ENCODE peak calls at places on chromosomes 16 and 17, in four cellular contexts. X is IMR-90, H is nucleus accumbens, T is endodermal cell. Q is an unnamed sample.

GRCh38 chr16:84144301-84144858 is 597 bp downstream of the HSDL1 start:
- DNase-seq in T (peak; percentile 76), X (peak; percentile 5), H (peak; percentile 47), Q (peak; percentile 9)

GRCh38 chr17:27526603-27527002 is 70.4 kb downstream of the KSR1 start:
- DNase-seq in H (peak; percentile 24), X (peak; percentile 61), T (peak; percentile 83), Q (peak; percentile 51)

GRCh38 chr16:10039220-10040096 is 142.8 kb downstream of the GRIN2A start:
- DNase-seq in H (peak; percentile 62), X (no peak), T (peak; percentile 79), Q (no peak)

GRCh38 chr17:83080641-83081560 is 1.5 kb downstream of the METRNL start:
- DNase-seq in H (peak; percentile 18), X (peak; percentile 24), T (peak; percentile 73), Q (peak; percentile 22)

GRCh38 chr17:75785770-75786538 is 1.3 kb downstream of the UNK start:
- DNase-seq in X (peak; percentile 68), T (no peak), H (no peak), Q (peak; percentile 74)

GRCh38 chr17:57794841-57795240 is 49.7 kb upstream of the CCDC182 start:
- DNase-seq in H (no peak), T (no peak), X (no peak), Q (no peak)

GRCh38 chr17:1030684-1031557 is 34.0 kb downstream of the TIMM22 start:
- DNase-seq in X (no peak), T (no peak), H (peak; percentile 39), Q (peak; percentile 22)

GRCh38 chr17:1467898-1468492 is 12.0 kb upstream of the CRK start:
- DNase-seq in H (no peak), T (no peak), X (no peak), Q (peak; percentile 87)

GRCh38 chr17:44258811-44259351 is 9.1 kb downstream of the SLC4A1 start:
- DNase-seq in X (no peak), T (no peak), H (no peak), Q (no peak)

GRCh38 chr17:8056976-8057625 is 18.2 kb downstream of the ALOX15B start:
- DNase-seq in H (no peak), T (peak; percentile 44), X (no peak), Q (no peak)

GRCh38 chr17:73549841-73550430 is 94.3 kb downstream of the SDK2 start:
- DNase-seq in T (no peak), X (no peak), H (no peak), Q (no peak)

GRCh38 chr17:35167666-35168065 is 20.0 kb downstream of the UNC45B start:
- DNase-seq in T (no peak), H (no peak), X (peak; percentile 62), Q (no peak)

GRCh38 chr17:231966-232807 is 50.7 kb upstream of the DOC2B start:
- DNase-seq in T (no peak), H (no peak), X (no peak), Q (no peak)

GRCh38 chr17:27490391-27490790 is 34.1 kb downstream of the KSR1 start:
- DNase-seq in H (no peak), X (no peak), T (no peak), Q (no peak)

GRCh38 chr16:84559311-84559932 is 55.0 kb upstream of the MEAK7 start:
- DNase-seq in X (no peak), H (no peak), T (no peak), Q (no peak)

GRCh38 chr16:7086842-7087616 is 245.6 kb upstream of the RBFOX1 start:
- DNase-seq in T (peak; percentile 92), X (no peak), H (peak; percentile 41), Q (no peak)

GRCh38 chr17:19460695-19461094 is 49.7 kb downstream of the RNF112 start:
- DNase-seq in H (no peak), T (peak; percentile 86), X (no peak), Q (peak; percentile 39)

GRCh38 chr17:76202516-76202915 is 37.8 kb downstream of the RNF157 start:
- DNase-seq in X (peak; percentile 9), T (no peak), H (no peak), Q (no peak)

GRCh38 chr16:60485877-60486489 is 1550.3 kb downstream of the CDH8 start:
- DNase-seq in T (no peak), X (no peak), H (no peak), Q (no peak)

GRCh38 chr17:63490321-63490720 is 13.5 kb downstream of the ACE start:
- DNase-seq in X (no peak), T (peak; percentile 82), H (no peak), Q (no peak)

GRCh38 chr17:80029235-80029974 is 6.3 kb downstream of the TBC1D16 start:
- DNase-seq in T (peak; percentile 71), H (no peak), X (peak; percentile 74), Q (peak; percentile 72)

GRCh38 chr16:3282103-3282746 is 1.1 kb upstream of the ZNF263 start:
- DNase-seq in T (peak; percentile 90), H (no peak), X (peak; percentile 69), Q (no peak)

GRCh38 chr17:80848449-80849102 is 143.1 kb upstream of the CHMP6 start:
- DNase-seq in X (no peak), H (no peak), T (no peak), Q (no peak)

GRCh38 chr17:8163978-8164814 is 1.4 kb upstream of the VAMP2 start:
- DNase-seq in T (peak; percentile 91), H (peak; percentile 86), X (peak; percentile 59), Q (peak; percentile 59)

Q was measured in fibroblast of lung.